ENCODE peak calls at places on chromosome 16, in six cellular contexts. N is psoas muscle, T is A549, Y is prostate gland, S is fibroblast of the aortic adventitia, X is fibroblast of lung. L is an unnamed sample.

GRCh38 chr16:85554114-85554790 is 58.9 kb upstream of the GSE1 start:
- DNase-seq in N (peak), T (peak), Y (peak), S (peak), X (peak), L (peak)

GRCh38 chr16:57862698-57863433 is 60.6 kb upstream of the KIFC3 start:
- DNase-seq in N (no peak), T (peak), Y (no peak), S (no peak), X (no peak), L (no peak)

GRCh38 chr16:10385725-10386516 is at the start of gene ATF7IP2:
- DNase-seq in N (peak), T (peak), Y (peak), S (peak), X (peak), L (peak)

GRCh38 chr16:4984174-4985000 is 26.3 kb downstream of the SEC14L5 start:
- DNase-seq in N (no peak), T (no peak), Y (no peak), S (no peak), X (peak), L (peak)

GRCh38 chr16:74730049-74730683 is 29.5 kb upstream of the MLKL start:
- DNase-seq in N (no peak), T (peak), Y (peak), S (no peak), X (peak), L (no peak)

GRCh38 chr16:7330709-7331108 is 1.9 kb upstream of the RBFOX1 start:
- DNase-seq in N (no peak), T (no peak), Y (no peak), S (no peak), X (no peak), L (no peak)

GRCh38 chr16:51816929-51817328 is 665.9 kb upstream of the SALL1 start:
- DNase-seq in N (no peak), T (no peak), Y (no peak), S (peak), X (no peak), L (peak)

GRCh38 chr16:10647264-10647720 is 47.4 kb downstream of the TEKT5 start:
- DNase-seq in N (no peak), T (no peak), Y (no peak), S (no peak), X (no peak), L (no peak)

GRCh38 chr16:392450-393027 is 4.5 kb upstream of the NME4 start:
- DNase-seq in N (no peak), T (no peak), Y (no peak), S (no peak), X (no peak), L (no peak)

DNA sequence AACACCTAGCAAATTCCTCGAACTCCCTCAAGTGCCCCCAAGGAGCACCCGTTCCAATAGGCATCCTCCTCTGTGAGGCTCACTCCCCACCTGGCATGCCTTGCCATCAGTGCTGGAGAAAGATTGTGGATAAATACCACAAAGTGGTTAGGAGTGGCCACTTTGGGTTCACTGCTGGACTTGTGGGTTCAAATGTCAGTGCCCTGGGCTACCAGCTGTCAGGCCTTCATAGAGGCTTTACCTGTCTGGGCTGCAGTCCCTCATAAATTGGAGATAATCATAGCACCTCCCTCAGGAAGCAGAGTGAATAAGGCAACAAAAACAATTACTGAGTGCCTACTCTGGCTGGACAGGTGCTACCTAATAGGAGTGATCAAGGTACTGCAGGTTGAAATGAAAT is 1.5 kb upstream of the SYT17 start:
- DNase-seq in N (no peak), T (no peak), Y (no peak), S (no peak), X (no peak), L (no peak)
- TF ChIP-seq CTCF in N (no peak), T (no peak), Y (no peak), S (no peak), X (no peak), L (no peak)

GRCh38 chr16:66116163-66116792 is 250.2 kb upstream of the CDH5 start:
- DNase-seq in N (no peak), T (no peak), Y (no peak), S (peak), X (peak), L (peak)

GRCh38 chr16:66120656-66121055 is 245.8 kb upstream of the CDH5 start:
- DNase-seq in N (no peak), T (no peak), Y (no peak), S (no peak), X (peak), L (no peak)

GRCh38 chr16:66109677-66110076 is 256.8 kb upstream of the CDH5 start:
- DNase-seq in N (no peak), T (no peak), Y (no peak), S (no peak), X (no peak), L (no peak)

GRCh38 chr16:66115373-66115772 is 251.1 kb upstream of the CDH5 start:
- DNase-seq in N (no peak), T (no peak), Y (no peak), S (no peak), X (no peak), L (no peak)
- TF ChIP-seq CTCF in N (no peak), T (no peak), Y (no peak), S (no peak), X (no peak), L (no peak)

GRCh38 chr16:82938108-82938507 is 311.3 kb downstream of the CDH13 start:
- DNase-seq in N (no peak), T (no peak), Y (no peak), S (no peak), X (no peak), L (no peak)
- TF ChIP-seq CTCF in N (no peak), T (no peak), Y (no peak), S (no peak), X (no peak), L (no peak)

DNA sequence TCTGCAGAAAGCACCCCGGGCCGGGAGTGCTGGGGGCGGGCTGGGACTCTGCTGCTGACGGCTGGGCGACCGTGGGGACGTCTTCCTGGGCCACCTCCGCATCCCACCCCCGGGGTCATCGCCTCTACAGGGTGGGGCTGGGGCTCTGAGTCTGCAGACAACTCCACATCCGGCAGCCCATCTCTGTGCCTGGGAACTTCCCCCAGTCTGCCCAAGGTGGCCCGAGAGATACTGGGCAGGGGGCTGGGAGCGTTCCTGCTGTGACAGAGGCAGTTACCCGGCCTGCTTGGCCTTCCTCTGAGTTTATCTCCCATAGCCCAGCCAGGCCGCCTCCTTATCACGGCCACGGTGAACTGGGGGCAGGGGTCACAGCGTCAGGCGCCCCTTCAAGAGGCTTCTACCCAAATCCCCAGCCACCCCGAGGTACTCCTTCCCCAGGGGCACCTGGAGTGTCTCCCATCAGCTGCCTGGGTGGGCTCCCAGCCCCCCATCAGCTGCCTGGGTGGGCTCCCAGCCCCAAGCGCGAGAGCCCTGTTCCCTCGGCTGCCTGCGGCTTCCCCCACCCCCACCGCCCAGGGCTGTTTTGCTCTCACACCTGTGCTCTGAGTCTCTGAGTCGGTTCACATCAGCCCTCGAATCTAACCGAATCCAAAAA is 15.5 kb upstream of the CBFA2T3 start:
- DNase-seq in N (no peak), T (no peak), Y (no peak), S (no peak), X (no peak), L (no peak)
- TF ChIP-seq CTCF in N (no peak), T (no peak), Y (no peak), S (no peak), X (no peak), L (no peak)

DNA sequence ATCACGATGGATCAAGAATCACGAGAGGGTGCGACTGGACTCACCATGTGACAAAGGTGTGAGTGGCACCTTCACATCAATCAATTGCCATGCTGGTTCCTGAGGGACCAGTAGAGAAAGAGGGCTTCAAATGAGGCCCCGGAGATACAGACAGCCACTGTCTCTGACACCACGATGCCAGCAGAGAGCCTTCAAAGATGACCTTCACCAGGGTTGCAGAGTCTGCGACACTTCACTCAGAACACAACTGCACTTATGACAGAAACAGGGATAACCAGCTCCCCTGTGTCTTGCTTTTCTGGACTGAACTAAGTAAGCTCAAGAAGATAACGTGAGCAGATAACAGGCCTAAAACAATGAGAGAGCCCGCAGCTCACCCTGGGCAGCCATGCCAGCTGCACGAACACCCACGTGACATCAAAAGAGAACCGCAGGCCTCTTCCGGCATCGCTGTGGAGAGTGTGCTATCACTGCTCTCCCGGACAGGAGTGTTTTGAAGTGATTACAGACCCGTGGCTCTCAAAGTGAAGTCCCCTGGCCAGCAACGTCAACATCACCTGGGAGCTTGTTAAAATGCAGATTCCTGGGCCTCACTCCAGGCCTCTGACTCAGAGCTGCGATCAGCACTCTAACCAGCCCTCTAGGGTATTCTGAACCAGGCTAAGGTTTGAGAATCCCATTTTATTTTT is 36.4 kb downstream of the KLHDC4 start:
- DNase-seq in N (no peak), T (no peak), Y (no peak), S (no peak), X (no peak), L (no peak)
- TF ChIP-seq CTCF in N (no peak), T (no peak), Y (no peak), S (no peak), X (no peak), L (no peak)

DNA sequence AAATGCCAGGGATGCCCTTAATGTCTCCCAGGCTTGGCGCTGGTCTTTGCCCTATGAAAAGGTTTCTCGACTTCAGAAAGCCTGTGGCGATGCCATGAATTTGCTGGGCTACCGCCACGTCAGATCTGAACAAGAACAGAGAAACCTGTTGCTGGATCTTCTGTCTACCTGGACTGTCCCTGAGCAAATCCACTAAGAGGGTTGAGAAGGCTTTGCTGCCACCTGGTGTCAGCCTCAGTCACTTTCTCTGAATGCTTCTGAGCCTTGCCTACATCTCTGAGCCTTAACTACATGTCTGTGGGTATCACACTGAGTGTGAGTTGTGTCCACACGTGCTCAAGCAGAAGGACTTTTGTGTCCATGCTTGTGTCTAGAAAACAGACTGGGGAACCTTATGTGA is 11.4 kb downstream of the CHST4 start:
- DNase-seq in N (no peak), T (peak), Y (peak), S (peak), X (peak), L (peak)
- TF ChIP-seq CTCF in N (peak), T (peak), Y (peak), S (peak), X (peak), L (peak)

DNA sequence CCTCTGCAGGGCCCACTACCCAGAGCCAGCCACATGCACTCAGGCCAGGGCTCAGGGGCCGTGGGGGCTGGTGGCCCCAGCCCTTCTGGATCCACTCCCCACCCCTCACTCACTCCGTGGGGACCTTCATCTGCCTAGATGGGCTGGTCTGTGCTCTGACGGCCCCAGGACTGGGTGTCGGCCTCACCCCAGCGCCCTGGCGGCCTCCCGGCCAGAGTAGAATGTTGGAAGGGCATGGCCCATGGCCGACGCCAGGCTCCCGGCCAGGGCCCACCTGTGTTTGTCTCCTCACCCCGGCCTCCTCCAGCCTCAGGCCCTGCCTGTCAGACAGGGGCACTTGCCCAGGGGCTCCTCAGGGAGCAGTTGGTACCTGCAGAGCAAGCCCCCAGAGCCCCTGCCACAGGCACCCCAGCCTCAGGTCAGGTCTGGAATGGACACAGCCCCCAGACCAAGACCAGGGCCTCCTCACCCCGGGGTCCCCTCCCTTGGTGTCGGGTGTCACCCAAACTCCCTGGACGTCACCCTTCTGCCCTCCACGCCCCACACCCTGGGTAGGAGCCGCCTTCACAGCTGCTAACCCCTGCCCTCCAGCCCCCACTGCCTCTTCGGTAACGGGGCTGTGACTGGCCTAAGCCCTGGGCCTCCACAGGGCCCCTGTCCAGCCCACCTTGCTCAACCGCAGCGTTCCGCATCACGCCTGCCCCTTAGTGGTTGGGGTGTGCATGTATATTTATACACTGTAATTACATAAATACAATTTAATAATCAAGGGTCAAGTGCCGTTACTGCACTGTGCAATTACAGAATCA is 3.0 kb upstream of the CDH15 start:
- DNase-seq in N (peak), T (no peak), Y (no peak), S (no peak), X (no peak), L (no peak)
- TF ChIP-seq CTCF in N (no peak), T (no peak), Y (no peak), S (peak), X (peak), L (peak)